ENCODE peak calls at places on chromosomes 3 and 15, in nine cellular contexts. One of them, this sample, is unnamed.

GRCh38 chr3:27728195-27729087 is 6.3 kb upstream of the EOMES start:
- DNase-seq in endodermal cell: peak
- DNase-seq in type B pancreatic cell: no peak
- DNase-seq in cardiac muscle cell: no peak
- DNase-seq in body of pancreas: peak
- DNase-seq in heart left ventricle: no peak
- DNase-seq in mesothelial cell of epicardium: peak
- DNase-seq in right lobe of liver: no peak
- DNase-seq in H9: peak
- DNase-seq in this sample: no peak

GRCh38 chr3:33634262-33634661 is 83.8 kb downstream of the CLASP2 start:
- DNase-seq in endodermal cell: no peak
- DNase-seq in type B pancreatic cell: no peak
- DNase-seq in cardiac muscle cell: no peak
- DNase-seq in body of pancreas: no peak
- DNase-seq in heart left ventricle: no peak
- DNase-seq in mesothelial cell of epicardium: no peak
- DNase-seq in right lobe of liver: no peak
- DNase-seq in H9: no peak
- DNase-seq in this sample: no peak

GRCh38 chr3:125515421-125515820 is 4.6 kb downstream of the SNX4 start:
- DNase-seq in endodermal cell: no peak
- DNase-seq in type B pancreatic cell: no peak
- DNase-seq in cardiac muscle cell: no peak
- DNase-seq in body of pancreas: no peak
- DNase-seq in heart left ventricle: no peak
- DNase-seq in mesothelial cell of epicardium: no peak
- DNase-seq in right lobe of liver: no peak
- DNase-seq in H9: no peak
- DNase-seq in this sample: no peak

GRCh38 chr15:87736401-87736800 is 520.1 kb downstream of the NTRK3 start:
- DNase-seq in endodermal cell: no peak
- DNase-seq in type B pancreatic cell: no peak
- DNase-seq in cardiac muscle cell: peak
- DNase-seq in body of pancreas: no peak
- DNase-seq in heart left ventricle: no peak
- DNase-seq in mesothelial cell of epicardium: no peak
- DNase-seq in right lobe of liver: no peak
- DNase-seq in H9: no peak
- DNase-seq in this sample: no peak

GRCh38 chr15:43103939-43104338 is 1.9 kb downstream of the UBR1 start:
- DNase-seq in endodermal cell: no peak
- DNase-seq in type B pancreatic cell: no peak
- DNase-seq in cardiac muscle cell: no peak
- DNase-seq in body of pancreas: no peak
- DNase-seq in heart left ventricle: no peak
- DNase-seq in mesothelial cell of epicardium: no peak
- DNase-seq in right lobe of liver: no peak
- DNase-seq in H9: no peak
- DNase-seq in this sample: no peak

GRCh38 chr3:149376728-149377407 is 581 bp downstream of the TM4SF1 start:
- DNase-seq in endodermal cell: no peak
- DNase-seq in type B pancreatic cell: no peak
- DNase-seq in cardiac muscle cell: peak
- DNase-seq in body of pancreas: peak
- DNase-seq in heart left ventricle: no peak
- DNase-seq in mesothelial cell of epicardium: no peak
- DNase-seq in right lobe of liver: no peak
- DNase-seq in H9: no peak
- DNase-seq in this sample: no peak

GRCh38 chr3:104519968-104520655 is 846.6 kb upstream of the ALCAM start:
- DNase-seq in endodermal cell: no peak
- DNase-seq in type B pancreatic cell: no peak
- DNase-seq in cardiac muscle cell: peak
- DNase-seq in body of pancreas: no peak
- DNase-seq in heart left ventricle: no peak
- DNase-seq in mesothelial cell of epicardium: no peak
- DNase-seq in right lobe of liver: no peak
- DNase-seq in H9: no peak
- DNase-seq in this sample: no peak

GRCh38 chr3:29065211-29065785 is 215.6 kb upstream of the RBMS3 start:
- DNase-seq in endodermal cell: peak
- DNase-seq in type B pancreatic cell: peak
- DNase-seq in cardiac muscle cell: peak
- DNase-seq in body of pancreas: peak
- DNase-seq in heart left ventricle: peak
- DNase-seq in mesothelial cell of epicardium: peak
- DNase-seq in right lobe of liver: no peak
- DNase-seq in H9: peak
- DNase-seq in this sample: no peak

GRCh38 chr3:151283907-151284461 is 5.6 kb upstream of the P2RY14 start:
- DNase-seq in endodermal cell: no peak
- DNase-seq in type B pancreatic cell: no peak
- DNase-seq in cardiac muscle cell: peak
- DNase-seq in body of pancreas: peak
- DNase-seq in heart left ventricle: no peak
- DNase-seq in mesothelial cell of epicardium: no peak
- DNase-seq in right lobe of liver: no peak
- DNase-seq in H9: no peak
- DNase-seq in this sample: no peak

GRCh38 chr3:56467801-56468183 is 475 bp downstream of the ERC2 start:
- DNase-seq in endodermal cell: peak
- DNase-seq in type B pancreatic cell: no peak
- DNase-seq in cardiac muscle cell: no peak
- DNase-seq in body of pancreas: peak
- DNase-seq in heart left ventricle: no peak
- DNase-seq in mesothelial cell of epicardium: peak
- DNase-seq in right lobe of liver: no peak
- DNase-seq in H9: no peak
- DNase-seq in this sample: peak

GRCh38 chr15:43776101-43776717 is 557 bp downstream of the ELL3 start:
- DNase-seq in endodermal cell: peak
- DNase-seq in type B pancreatic cell: no peak
- DNase-seq in cardiac muscle cell: no peak
- DNase-seq in body of pancreas: peak
- DNase-seq in heart left ventricle: no peak
- DNase-seq in mesothelial cell of epicardium: no peak
- DNase-seq in right lobe of liver: no peak
- DNase-seq in H9: peak
- DNase-seq in this sample: no peak

GRCh38 chr3:178850452-178851166 is 221.0 kb downstream of the ZMAT3 start:
- DNase-seq in endodermal cell: no peak
- DNase-seq in type B pancreatic cell: no peak
- DNase-seq in cardiac muscle cell: no peak
- DNase-seq in body of pancreas: no peak
- DNase-seq in heart left ventricle: no peak
- DNase-seq in mesothelial cell of epicardium: no peak
- DNase-seq in right lobe of liver: no peak
- DNase-seq in H9: no peak
- DNase-seq in this sample: no peak

GRCh38 chr15:81270781-81271491 is 53.0 kb downstream of the STARD5 start:
- DNase-seq in endodermal cell: no peak
- DNase-seq in type B pancreatic cell: no peak
- DNase-seq in cardiac muscle cell: peak
- DNase-seq in body of pancreas: no peak
- DNase-seq in heart left ventricle: no peak
- DNase-seq in mesothelial cell of epicardium: no peak
- DNase-seq in right lobe of liver: no peak
- DNase-seq in H9: no peak
- DNase-seq in this sample: no peak

GRCh38 chr3:128895843-128896365 is 16.5 kb downstream of the ACAD9 start:
- DNase-seq in endodermal cell: no peak
- DNase-seq in type B pancreatic cell: no peak
- DNase-seq in cardiac muscle cell: peak
- DNase-seq in body of pancreas: no peak
- DNase-seq in heart left ventricle: no peak
- DNase-seq in mesothelial cell of epicardium: no peak
- DNase-seq in right lobe of liver: no peak
- DNase-seq in H9: no peak
- DNase-seq in this sample: no peak

GRCh38 chr15:95840004-95840403 is 490.5 kb upstream of the NR2F2 start:
- DNase-seq in endodermal cell: no peak
- DNase-seq in type B pancreatic cell: no peak
- DNase-seq in cardiac muscle cell: peak
- DNase-seq in body of pancreas: peak
- DNase-seq in heart left ventricle: peak
- DNase-seq in mesothelial cell of epicardium: no peak
- DNase-seq in right lobe of liver: no peak
- DNase-seq in H9: no peak
- DNase-seq in this sample: no peak

GRCh38 chr3:165884518-165884917 is 47.3 kb upstream of the BCHE start:
- DNase-seq in endodermal cell: no peak
- DNase-seq in type B pancreatic cell: no peak
- DNase-seq in cardiac muscle cell: no peak
- DNase-seq in body of pancreas: no peak
- DNase-seq in heart left ventricle: no peak
- DNase-seq in mesothelial cell of epicardium: no peak
- DNase-seq in right lobe of liver: no peak
- DNase-seq in H9: no peak
- DNase-seq in this sample: no peak

GRCh38 chr15:76285241-76285825 is 25.9 kb downstream of the ETFA start:
- DNase-seq in endodermal cell: no peak
- DNase-seq in type B pancreatic cell: no peak
- DNase-seq in cardiac muscle cell: peak
- DNase-seq in body of pancreas: no peak
- DNase-seq in heart left ventricle: no peak
- DNase-seq in mesothelial cell of epicardium: no peak
- DNase-seq in right lobe of liver: no peak
- DNase-seq in H9: no peak
- DNase-seq in this sample: no peak
- TF ChIP-seq CTCF in endodermal cell: peak
- TF ChIP-seq CTCF in type B pancreatic cell: peak
- TF ChIP-seq CTCF in cardiac muscle cell: peak
- TF ChIP-seq CTCF in body of pancreas: peak
- TF ChIP-seq CTCF in heart left ventricle: peak
- TF ChIP-seq CTCF in mesothelial cell of epicardium: peak
- TF ChIP-seq CTCF in right lobe of liver: peak
- TF ChIP-seq CTCF in H9: peak
- TF ChIP-seq CTCF in this sample: peak

GRCh38 chr3:24222165-24222805 is 272.4 kb downstream of the THRB start:
- DNase-seq in endodermal cell: no peak
- DNase-seq in type B pancreatic cell: no peak
- DNase-seq in cardiac muscle cell: peak
- DNase-seq in body of pancreas: no peak
- DNase-seq in heart left ventricle: no peak
- DNase-seq in mesothelial cell of epicardium: no peak
- DNase-seq in right lobe of liver: no peak
- DNase-seq in H9: no peak
- DNase-seq in this sample: no peak

GRCh38 chr3:24225027-24225743 is 269.5 kb downstream of the THRB start:
- DNase-seq in endodermal cell: no peak
- DNase-seq in type B pancreatic cell: no peak
- DNase-seq in cardiac muscle cell: peak
- DNase-seq in body of pancreas: no peak
- DNase-seq in heart left ventricle: no peak
- DNase-seq in mesothelial cell of epicardium: no peak
- DNase-seq in right lobe of liver: no peak
- DNase-seq in H9: no peak
- DNase-seq in this sample: no peak

GRCh38 chr3:24226402-24226801 is 268.2 kb downstream of the THRB start:
- DNase-seq in endodermal cell: no peak
- DNase-seq in type B pancreatic cell: no peak
- DNase-seq in cardiac muscle cell: no peak
- DNase-seq in body of pancreas: no peak
- DNase-seq in heart left ventricle: no peak
- DNase-seq in mesothelial cell of epicardium: no peak
- DNase-seq in right lobe of liver: no peak
- DNase-seq in H9: no peak
- DNase-seq in this sample: no peak

GRCh38 chr3:24215518-24215917 is 270.4 kb downstream of the NR1D2 start:
- DNase-seq in endodermal cell: no peak
- DNase-seq in type B pancreatic cell: no peak
- DNase-seq in cardiac muscle cell: no peak
- DNase-seq in body of pancreas: no peak
- DNase-seq in heart left ventricle: no peak
- DNase-seq in mesothelial cell of epicardium: no peak
- DNase-seq in right lobe of liver: no peak
- DNase-seq in H9: no peak
- DNase-seq in this sample: no peak

GRCh38 chr3:24220859-24221657 is 273.6 kb downstream of the THRB start:
- DNase-seq in endodermal cell: no peak
- DNase-seq in type B pancreatic cell: no peak
- DNase-seq in cardiac muscle cell: peak
- DNase-seq in body of pancreas: peak
- DNase-seq in heart left ventricle: peak
- DNase-seq in mesothelial cell of epicardium: no peak
- DNase-seq in right lobe of liver: no peak
- DNase-seq in H9: no peak
- DNase-seq in this sample: no peak
- TF ChIP-seq CTCF in endodermal cell: no peak
- TF ChIP-seq CTCF in type B pancreatic cell: no peak
- TF ChIP-seq CTCF in cardiac muscle cell: no peak
- TF ChIP-seq CTCF in body of pancreas: no peak
- TF ChIP-seq CTCF in heart left ventricle: no peak
- TF ChIP-seq CTCF in mesothelial cell of epicardium: no peak
- TF ChIP-seq CTCF in right lobe of liver: no peak
- TF ChIP-seq CTCF in H9: no peak
- TF ChIP-seq CTCF in this sample: no peak

GRCh38 chr3:186930143-186930638 is at the start of gene ST6GAL1:
- DNase-seq in endodermal cell: peak
- DNase-seq in type B pancreatic cell: peak
- DNase-seq in cardiac muscle cell: peak
- DNase-seq in body of pancreas: peak
- DNase-seq in heart left ventricle: peak
- DNase-seq in mesothelial cell of epicardium: peak
- DNase-seq in right lobe of liver: peak
- DNase-seq in H9: peak
- DNase-seq in this sample: peak
- TF ChIP-seq CTCF in endodermal cell: peak
- TF ChIP-seq CTCF in type B pancreatic cell: peak
- TF ChIP-seq CTCF in cardiac muscle cell: peak
- TF ChIP-seq CTCF in body of pancreas: peak
- TF ChIP-seq CTCF in heart left ventricle: peak
- TF ChIP-seq CTCF in mesothelial cell of epicardium: no peak
- TF ChIP-seq CTCF in right lobe of liver: peak
- TF ChIP-seq CTCF in H9: peak
- TF ChIP-seq CTCF in this sample: peak

DNA sequence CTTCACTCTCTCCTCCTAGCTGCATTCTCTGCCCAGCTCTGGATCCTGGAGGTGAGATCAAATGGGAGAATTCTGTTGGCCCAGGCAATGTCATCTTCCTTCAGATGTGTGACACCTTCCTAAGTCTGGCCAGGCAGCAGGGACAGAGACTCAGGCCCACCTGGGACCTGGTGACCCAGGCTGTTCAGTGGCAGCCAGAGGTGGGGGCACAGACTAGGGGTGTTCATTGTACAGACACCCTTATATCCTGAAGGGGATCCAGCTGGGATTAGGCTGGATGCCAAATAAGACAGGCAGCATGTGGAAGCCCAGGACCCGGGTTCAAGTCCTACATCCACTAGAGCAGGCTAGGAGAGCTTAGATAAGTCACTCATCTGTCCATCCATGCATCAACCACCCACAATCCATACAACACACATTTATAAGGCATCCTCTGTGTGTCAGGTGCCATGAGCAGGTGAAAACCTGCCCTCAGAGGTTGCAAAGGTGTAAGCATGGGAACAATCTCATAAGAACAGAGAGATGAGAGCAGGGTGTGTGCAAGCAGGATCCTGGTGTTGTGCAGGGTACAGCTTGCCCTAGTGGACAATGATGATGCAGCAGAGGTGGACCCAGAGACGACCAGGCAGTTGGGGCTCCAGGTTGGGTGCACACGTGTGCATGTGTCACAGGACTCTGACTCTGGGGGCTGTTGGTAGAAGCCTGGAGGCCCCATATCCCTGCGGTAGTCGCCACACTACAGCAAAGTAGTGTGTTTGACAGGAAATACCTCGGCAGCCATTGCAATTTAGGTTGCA is 18.3 kb upstream of the RPL29 start:
- DNase-seq in endodermal cell: no peak
- DNase-seq in type B pancreatic cell: no peak
- DNase-seq in cardiac muscle cell: no peak
- DNase-seq in body of pancreas: no peak
- DNase-seq in heart left ventricle: no peak
- DNase-seq in mesothelial cell of epicardium: no peak
- DNase-seq in right lobe of liver: no peak
- DNase-seq in H9: no peak
- DNase-seq in this sample: no peak
- TF ChIP-seq CTCF in endodermal cell: no peak
- TF ChIP-seq CTCF in type B pancreatic cell: no peak
- TF ChIP-seq CTCF in cardiac muscle cell: no peak
- TF ChIP-seq CTCF in body of pancreas: no peak
- TF ChIP-seq CTCF in heart left ventricle: no peak
- TF ChIP-seq CTCF in mesothelial cell of epicardium: no peak
- TF ChIP-seq CTCF in right lobe of liver: no peak
- TF ChIP-seq CTCF in H9: no peak
- TF ChIP-seq CTCF in this sample: no peak

This sample was measured in progenitor cell of endocrine pancreas.